ENCODE peak calls at places on chromosome 1, in five cellular contexts. V is CD8-positive, alpha-beta memory T cell; F is osteoblast; Q is pancreas; A is tibial nerve. I is an unnamed sample.
A peak's percentile ranks its signal among the peaks of the same experiment; 100 is the strongest.

GRCh38 chr1:44839561-44839960 is 3.5 kb downstream of the PTCH2 start:
- DNase-seq in F (no peak), A (no peak), Q (no peak), V (no peak), I (no peak)

GRCh38 chr1:110647254-110647891 is 27.4 kb downstream of the KCNA3 start:
- DNase-seq in Q (no peak), V (peak; percentile 24), F (no peak), A (no peak), I (no peak)

GRCh38 chr1:116152577-116152943 is 41.4 kb downstream of the MAB21L3 start:
- DNase-seq in Q (no peak), F (no peak), A (no peak), V (no peak), I (no peak)

GRCh38 chr1:8122477-8123407 is 96.6 kb upstream of the ERRFI1 start:
- DNase-seq in F (no peak), A (no peak), Q (no peak), V (no peak), I (no peak)

GRCh38 chr1:29033829-29034466 is 89.8 kb downstream of the TMEM200B start:
- DNase-seq in A (no peak), V (peak; percentile 26), Q (no peak), F (peak; percentile 86), I (no peak)

GRCh38 chr1:46171872-46172271 is 3.0 kb upstream of the TSPAN1 start:
- DNase-seq in F (no peak), Q (peak; percentile 78), V (no peak), A (no peak), I (peak; percentile 84)

GRCh38 chr1:230772457-230773395 is 25.5 kb downstream of the CAPN9 start:
- DNase-seq in A (no peak), V (no peak), Q (no peak), F (peak; percentile 94), I (no peak)

GRCh38 chr1:206591236-206591635 is 21.0 kb downstream of the EIF2D start:
- DNase-seq in F (no peak), V (no peak), Q (no peak), A (no peak), I (no peak)

GRCh38 chr1:110875216-110875731 is 2.3 kb downstream of the CD53 start:
- DNase-seq in Q (no peak), F (no peak), A (no peak), V (peak; percentile 56), I (no peak)

GRCh38 chr1:12496154-12496961 is 121.7 kb downstream of the DHRS3 start:
- DNase-seq in Q (no peak), V (no peak), F (no peak), A (no peak), I (no peak)

GRCh38 chr1:65253800-65254319 is 55.5 kb upstream of the DNAJC6 start:
- DNase-seq in V (no peak), Q (no peak), A (no peak), F (peak; percentile 71), I (no peak)

GRCh38 chr1:22760453-22760852 is 49.8 kb downstream of the EPHB2 start:
- DNase-seq in F (peak; percentile 95), A (no peak), Q (no peak), V (no peak), I (no peak)

GRCh38 chr1:222165625-222166024 is 382.3 kb downstream of the HHIPL2 start:
- DNase-seq in V (no peak), F (no peak), Q (no peak), A (no peak), I (no peak)

GRCh38 chr1:57208903-57209302 is 215.0 kb downstream of the DAB1 start:
- DNase-seq in Q (no peak), F (no peak), A (no peak), V (no peak), I (no peak)

GRCh38 chr1:164772635-164773034 is 213.7 kb downstream of the PBX1 start:
- DNase-seq in A (no peak), Q (peak; percentile 74), V (no peak), F (peak; percentile 77), I (peak; percentile 75)

GRCh38 chr1:27464926-27465325 is 25.0 kb downstream of the WASF2 start:
- DNase-seq in F (no peak), Q (no peak), A (no peak), V (no peak), I (no peak)

GRCh38 chr1:231575472-231575871 is 47.0 kb downstream of the TSNAX start:
- DNase-seq in Q (no peak), V (no peak), A (no peak), F (no peak), I (no peak)

GRCh38 chr1:116825400-116825734 is 71.1 kb downstream of the CD2 start:
- DNase-seq in V (no peak), A (no peak), Q (no peak), F (no peak), I (no peak)

GRCh38 chr1:220692436-220693228 is 2.5 kb downstream of the C1orf115 start:
- DNase-seq in F (no peak), Q (no peak), A (no peak), V (no peak), I (no peak)

GRCh38 chr1:181456551-181456950 is 26.8 kb upstream of the CACNA1E start:
- DNase-seq in V (no peak), F (no peak), A (no peak), Q (no peak), I (no peak)

GRCh38 chr1:168301664-168302320 is 21.1 kb downstream of the TBX19 start:
- DNase-seq in V (no peak), F (peak; percentile 88), A (no peak), Q (no peak), I (no peak)

GRCh38 chr1:22410401-22410800 is 41.2 kb upstream of the ZBTB40 start:
- DNase-seq in A (no peak), F (no peak), V (no peak), Q (no peak), I (no peak)

GRCh38 chr1:1116701-1117468 is 996 bp upstream of the C1orf159 start:
- DNase-seq in A (no peak), F (peak; percentile 93), Q (peak; percentile 86), V (no peak), I (peak; percentile 57)

GRCh38 chr1:185478878-185479277 is 161.8 kb upstream of the IVNS1ABP start:
- DNase-seq in V (no peak), A (no peak), Q (no peak), F (no peak), I (no peak)

GRCh38 chr1:180948357-180948756 is 35.7 kb downstream of the KIAA1614 start:
- DNase-seq in V (no peak), Q (no peak), A (no peak), F (peak; percentile 37), I (no peak)

GRCh38 chr1:168453056-168453455 is 90.7 kb downstream of the XCL2 start:
- DNase-seq in A (no peak), F (no peak), Q (no peak), V (no peak), I (no peak)

GRCh38 chr1:185594786-185595410 is 139.3 kb upstream of the HMCN1 start:
- DNase-seq in F (no peak), V (no peak), A (no peak), Q (no peak), I (no peak)

GRCh38 chr1:69569281-69569970 is 1.7 kb downstream of the LRRC7 start:
- DNase-seq in V (no peak), F (peak; percentile 66), A (no peak), Q (no peak), I (no peak)

GRCh38 chr1:10939654-10940450 is 72.6 kb upstream of the TARDBP start:
- DNase-seq in F (peak; percentile 81), A (no peak), Q (peak; percentile 35), V (no peak), I (no peak)

GRCh38 chr1:80054129-80054528 is 1047.6 kb upstream of the ADGRL4 start:
- DNase-seq in V (no peak), F (no peak), Q (no peak), A (no peak), I (no peak)

GRCh38 chr1:245599413-245600174 is 444.8 kb downstream of the KIF26B start:
- DNase-seq in V (no peak), Q (no peak), A (no peak), F (peak; percentile 91), I (no peak)

GRCh38 chr1:111690306-111690617 is 48.9 kb downstream of the INKA2 start:
- DNase-seq in A (no peak), V (no peak), Q (no peak), F (peak; percentile 73), I (no peak)

GRCh38 chr1:196450143-196450911 is 157.9 kb downstream of the KCNT2 start:
- DNase-seq in F (no peak), V (no peak), A (no peak), Q (no peak), I (no peak)

GRCh38 chr1:37234941-37235418 is 200.7 kb upstream of the GRIK3 start:
- DNase-seq in Q (no peak), V (no peak), F (no peak), A (no peak), I (no peak)

GRCh38 chr1:116915182-116915611 is 5.5 kb downstream of the PTGFRN start:
- DNase-seq in Q (peak; percentile 56), A (no peak), F (no peak), V (no peak), I (no peak)

GRCh38 chr1:78676347-78676982 is 26.8 kb downstream of the IFI44 start:
- DNase-seq in V (peak; percentile 43), F (no peak), A (peak; percentile 32), Q (no peak), I (no peak)

GRCh38 chr1:208187499-208188041 is 56.6 kb downstream of the PLXNA2 start:
- DNase-seq in Q (no peak), V (no peak), F (no peak), A (no peak), I (no peak)

GRCh38 chr1:223747838-223748335 is 35.5 kb downstream of the CAPN2 start:
- DNase-seq in F (peak; percentile 85), V (no peak), A (no peak), Q (no peak), I (no peak)

GRCh38 chr1:41874350-41874749 is 44.4 kb downstream of the HIVEP3 start:
- DNase-seq in V (no peak), A (no peak), Q (no peak), F (no peak), I (no peak)

GRCh38 chr1:19072285-19072981 is 116.0 kb upstream of the IFFO2 start:
- DNase-seq in Q (no peak), V (no peak), A (no peak), F (peak; percentile 61), I (peak; percentile 26)
- H3K4me3 ChIP-seq in Q (no peak overlapping the region), V (no peak overlapping the region), A (no peak overlapping the region), F (no peak overlapping the region), I (no peak overlapping the region)

GRCh38 chr1:162074548-162074947 is 5.1 kb downstream of the NOS1AP start:
- DNase-seq in V (no peak), Q (no peak), A (no peak), F (no peak), I (no peak)
- H3K36me3 ChIP-seq in V (no peaks in the 10 kb centered on the region), Q (no peaks in the 10 kb centered on the region), A (peaks cover 9% of the 10 kb centered on the region), F (no peaks in the 10 kb centered on the region), I (no peaks in the 10 kb centered on the region)

GRCh38 chr1:60132985-60133673 is 59.6 kb upstream of the C1orf87 start:
- DNase-seq in V (no peak), Q (no peak), A (no peak), F (peak; percentile 43), I (no peak)
- H3K4me3 ChIP-seq in V (no peak overlapping the region), Q (no peak overlapping the region), A (no peak overlapping the region), F (peak overlapping the region; percentile 31), I (no peak overlapping the region)

GRCh38 chr1:154937051-154937987 is 800 bp upstream of the PMVK start:
- DNase-seq in Q (peak; percentile 94), A (peak; percentile 83), F (peak; percentile 96), V (peak; percentile 97), I (peak; percentile 93)
- H3K36me3 ChIP-seq in Q (no peaks in the 10 kb centered on the region), A (no peaks in the 10 kb centered on the region), F (no peaks in the 10 kb centered on the region), V (no peaks in the 10 kb centered on the region), I (no peaks in the 10 kb centered on the region)

GRCh38 chr1:203287109-203287893 is 18.0 kb upstream of the BTG2 start:
- DNase-seq in F (no peak), V (peak; percentile 86), Q (no peak), A (no peak), I (peak; percentile 79)
- H3K4me3 ChIP-seq in F (no peak overlapping the region), V (peak overlapping the region; percentile 21), Q (no peak overlapping the region), A (no peak overlapping the region), I (no peak overlapping the region)